ENCODE peak calls at places on chromosomes 2 and 18, in nine cellular contexts. V is ovary, J is psoas muscle, U is adrenal gland, C is upper lobe of right lung, I is small intestine, Y is GM23248, Z is HL-60, R is dorsolateral prefrontal cortex. G is an unnamed sample.
A peak's percentile ranks its signal among the peaks of the same experiment; 100 is the strongest.

GRCh38 chr2:113185643-113186315 is 12.0 kb downstream of the PSD4 start:
- DNase-seq in V (no peak), J (no peak), U (peak; percentile 94), C (peak; percentile 88), I (no peak), Y (no peak), Z (no peak), R (no peak), G (no peak)

GRCh38 chr2:80489718-80490117 is 185.2 kb upstream of the LRRTM1 start:
- DNase-seq in V (no peak), J (no peak), U (no peak), C (no peak), I (no peak), Y (peak; percentile 59), Z (no peak), R (no peak), G (no peak)

GRCh38 chr18:28193177-28193778 is 16.3 kb upstream of the CDH2 start:
- DNase-seq in V (no peak), J (no peak), U (no peak), C (no peak), I (no peak), Y (no peak), Z (no peak), R (no peak), G (no peak)

GRCh38 chr2:44155577-44156446 is 12.9 kb upstream of the PPM1B start:
- DNase-seq in V (no peak), J (no peak), U (no peak), C (no peak), I (no peak), Y (peak; percentile 8), Z (no peak), R (no peak), G (no peak)

GRCh38 chr2:58925676-58926081 is 684.6 kb upstream of the FANCL start:
- DNase-seq in V (no peak), J (no peak), U (no peak), C (no peak), I (no peak), Y (peak; percentile 90), Z (no peak), R (peak; percentile 43), G (no peak)

GRCh38 chr2:30368258-30368657 is 78.8 kb upstream of the LCLAT1 start:
- DNase-seq in V (no peak), J (no peak), U (peak; percentile 16), C (peak; percentile 74), I (no peak), Y (peak; percentile 85), Z (no peak), R (no peak), G (no peak)

GRCh38 chr2:130728549-130729310 is at the start of gene GPR148:
- DNase-seq in V (no peak), J (no peak), U (no peak), C (no peak), I (no peak), Y (no peak), Z (no peak), R (no peak), G (no peak)

GRCh38 chr2:207311316-207312005 is 145.7 kb upstream of the KLF7 start:
- DNase-seq in V (no peak), J (no peak), U (peak; percentile 62), C (no peak), I (peak; percentile 42), Y (peak; percentile 96), Z (peak; percentile 89), R (no peak), G (peak; percentile 60)

GRCh38 chr2:33791625-33792024 is 192.5 kb upstream of the FAM98A start:
- DNase-seq in V (no peak), J (no peak), U (no peak), C (no peak), I (no peak), Y (peak; percentile 89), Z (no peak), R (no peak), G (no peak)

GRCh38 chr2:162000466-162000865 is 73.5 kb downstream of the DPP4 start:
- DNase-seq in V (no peak), J (no peak), U (no peak), C (no peak), I (no peak), Y (no peak), Z (no peak), R (no peak), G (no peak)

GRCh38 chr18:58556333-58557012 is 72.4 kb downstream of the ALPK2 start:
- DNase-seq in V (no peak), J (peak; percentile 78), U (no peak), C (no peak), I (peak; percentile 82), Y (no peak), Z (no peak), R (no peak), G (no peak)

GRCh38 chr2:40101076-40101688 is 322.1 kb upstream of the THUMPD2 start:
- DNase-seq in V (no peak), J (no peak), U (no peak), C (no peak), I (no peak), Y (peak; percentile 89), Z (no peak), R (no peak), G (no peak)

GRCh38 chr18:13437801-13438506 is 219.4 kb downstream of the LDLRAD4 start:
- DNase-seq in V (no peak), J (peak; percentile 9), U (no peak), C (no peak), I (no peak), Y (no peak), Z (no peak), R (no peak), G (no peak)

GRCh38 chr18:13835202-13835601 is 11.3 kb downstream of the MC5R start:
- DNase-seq in V (no peak), J (no peak), U (no peak), C (no peak), I (no peak), Y (no peak), Z (no peak), R (no peak), G (no peak)

GRCh38 chr2:241048949-241049343 is 50.5 kb downstream of the SNED1 start:
- DNase-seq in V (no peak), J (no peak), U (peak; percentile 0), C (no peak), I (no peak), Y (no peak), Z (no peak), R (peak; percentile 15), G (no peak)

GRCh38 chr2:9800975-9801723 is 42.1 kb upstream of the TAF1B start:
- DNase-seq in V (no peak), J (peak; percentile 69), U (no peak), C (peak; percentile 88), I (no peak), Y (peak; percentile 89), Z (no peak), R (no peak), G (no peak)

GRCh38 chr2:80073134-80073561 is 231.4 kb downstream of the LRRTM1 start:
- DNase-seq in V (no peak), J (no peak), U (peak; percentile 39), C (no peak), I (peak; percentile 74), Y (peak; percentile 66), Z (peak; percentile 13), R (no peak), G (peak; percentile 12)

GRCh38 chr2:218983971-218984238 is 1.1 kb downstream of the FEV start:
- DNase-seq in V (no peak), J (no peak), U (no peak), C (no peak), I (no peak), Y (no peak), Z (no peak), R (no peak), G (no peak)
- H3K27me3 ChIP-seq in V (peaks cover 11% of the 10 kb centered on the region), J (peaks cover 98% of the 10 kb centered on the region), U (peaks cover 89% of the 10 kb centered on the region), C (peaks cover 99% of the 10 kb centered on the region), I (peaks cover 11% of the 10 kb centered on the region), Y (peaks cover 83% of the 10 kb centered on the region), Z (peaks cover 79% of the 10 kb centered on the region), R (peaks cover 99% of the 10 kb centered on the region), G (peaks cover 8% of the 10 kb centered on the region)

DNA sequence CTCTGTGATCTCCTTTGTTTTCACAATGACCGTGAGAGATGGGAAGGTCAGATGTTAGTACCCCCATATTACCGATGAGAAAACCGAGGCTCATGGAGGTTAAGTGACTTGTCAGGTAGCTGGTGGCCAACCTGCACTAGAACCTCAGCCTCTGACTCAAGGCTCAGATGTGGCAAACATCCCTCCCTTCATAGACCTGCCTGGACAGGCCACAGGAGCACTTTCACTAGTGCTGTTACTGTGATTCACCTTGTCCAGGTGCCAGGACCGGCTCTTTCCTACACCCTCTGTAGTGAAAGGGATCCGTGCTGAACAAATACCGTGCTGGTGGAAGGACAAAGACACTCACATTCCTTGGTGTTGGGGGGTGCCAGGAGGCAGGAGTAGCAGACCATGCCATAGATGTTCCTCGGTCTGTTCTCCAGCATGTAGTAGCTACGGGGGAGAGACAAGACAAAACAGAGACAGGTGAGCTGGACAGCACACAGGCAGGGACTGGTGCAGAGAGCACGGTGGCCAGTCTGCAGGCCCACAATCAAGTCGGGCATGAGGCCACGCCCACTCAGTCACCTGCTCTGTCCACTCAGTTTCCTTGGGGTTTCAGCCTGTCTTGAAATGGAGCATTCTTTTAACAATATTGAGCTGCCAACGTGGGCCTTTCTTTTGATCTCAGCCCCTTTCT is 65.9 kb downstream of the EDAR start:
- DNase-seq in V (no peak), J (no peak), U (no peak), C (peak; percentile 57), I (no peak), Y (no peak), Z (no peak), R (peak; percentile 31), G (peak; percentile 21)
- H3K27me3 ChIP-seq in V (no peaks in the 10 kb centered on the region), J (no peaks in the 10 kb centered on the region), U (no peaks in the 10 kb centered on the region), C (no peaks in the 10 kb centered on the region), I (no peaks in the 10 kb centered on the region), Y (peaks cover 45% of the 10 kb centered on the region), Z (no peaks in the 10 kb centered on the region), R (no peaks in the 10 kb centered on the region), G (no peaks in the 10 kb centered on the region)

DNA sequence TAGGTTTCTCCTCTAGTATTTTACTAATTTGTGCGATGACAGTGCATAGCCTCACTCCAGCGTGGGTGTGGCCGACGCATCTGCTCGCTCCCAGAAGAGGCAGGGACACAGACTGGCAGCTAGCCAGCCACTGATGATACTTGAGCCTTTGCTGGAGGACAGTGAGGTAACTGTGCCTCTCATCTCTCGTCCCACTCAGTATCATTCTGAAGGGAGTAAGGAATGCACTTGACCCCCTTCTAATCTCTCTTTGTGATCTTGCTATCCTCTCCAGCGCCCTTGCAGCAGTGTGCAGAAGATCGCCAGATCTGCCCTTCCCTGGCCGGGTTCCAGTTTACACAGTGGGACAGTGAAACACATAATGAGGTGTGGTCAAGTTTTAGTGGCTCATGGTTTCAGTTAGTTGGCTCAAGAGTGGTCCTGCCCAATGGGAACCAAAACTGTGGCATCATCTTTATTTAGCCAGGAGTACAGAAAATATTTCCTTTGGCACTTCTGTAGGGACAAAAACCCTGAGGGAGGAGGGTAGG is 17.5 kb downstream of the NCAPH start:
- DNase-seq in V (no peak), J (peak; percentile 88), U (peak; percentile 59), C (no peak), I (no peak), Y (peak; percentile 89), Z (no peak), R (no peak), G (no peak)
- H3K27me3 ChIP-seq in V (no peaks in the 10 kb centered on the region), J (no peaks in the 10 kb centered on the region), U (no peaks in the 10 kb centered on the region), C (no peaks in the 10 kb centered on the region), I (no peaks in the 10 kb centered on the region), Y (no peaks in the 10 kb centered on the region), Z (no peaks in the 10 kb centered on the region), R (no peaks in the 10 kb centered on the region), G (no peaks in the 10 kb centered on the region)

GRCh38 chr2:24181849-24182248 is 7.0 kb downstream of the FAM228A start:
- DNase-seq in V (no peak), J (no peak), U (no peak), C (no peak), I (no peak), Y (no peak), Z (no peak), R (no peak), G (no peak)
- H3K27me3 ChIP-seq in V (no peaks in the 10 kb centered on the region), J (no peaks in the 10 kb centered on the region), U (no peaks in the 10 kb centered on the region), C (no peaks in the 10 kb centered on the region), I (no peaks in the 10 kb centered on the region), Y (no peaks in the 10 kb centered on the region), Z (no peaks in the 10 kb centered on the region), R (no peaks in the 10 kb centered on the region), G (no peaks in the 10 kb centered on the region)